ENCODE peak calls at places on chromosomes 7 and 10, in four cellular contexts. One of them, this sample, is unnamed.

GRCh38 chr7:92716825-92717580 is 119.4 kb downstream of the CDK6 start:
- DNase-seq in HEK293T: no peak
- DNase-seq in H54: no peak
- DNase-seq in foreskin fibroblast: no peak
- DNase-seq in this sample: no peak

GRCh38 chr10:71344154-71344915 is 25.3 kb downstream of the SLC29A3 start:
- DNase-seq in HEK293T: no peak
- DNase-seq in H54: no peak
- DNase-seq in foreskin fibroblast: no peak
- DNase-seq in this sample: no peak

GRCh38 chr10:8280946-8281345 is 226.5 kb downstream of the GATA3 start:
- DNase-seq in HEK293T: no peak
- DNase-seq in H54: no peak
- DNase-seq in foreskin fibroblast: no peak
- DNase-seq in this sample: no peak

GRCh38 chr7:100568176-100568935 is 5.3 kb downstream of the SAP25 start:
- DNase-seq in HEK293T: no peak
- DNase-seq in H54: no peak
- DNase-seq in foreskin fibroblast: no peak
- DNase-seq in this sample: no peak

GRCh38 chr7:132941433-132941832 is 140.5 kb downstream of the CHCHD3 start:
- DNase-seq in HEK293T: no peak
- DNase-seq in H54: no peak
- DNase-seq in foreskin fibroblast: no peak
- DNase-seq in this sample: no peak

GRCh38 chr7:65974876-65975275 is 7.1 kb downstream of the GUSB start:
- DNase-seq in HEK293T: no peak
- DNase-seq in H54: no peak
- DNase-seq in foreskin fibroblast: no peak
- DNase-seq in this sample: no peak

GRCh38 chr7:30594055-30594539 is 581 bp upstream of the GARS1 start:
- DNase-seq in HEK293T: peak; percentile 37
- DNase-seq in H54: peak; percentile 60
- DNase-seq in foreskin fibroblast: peak; percentile 52
- DNase-seq in this sample: peak; percentile 4

GRCh38 chr10:92024700-92025099 is 101.1 kb downstream of the BTAF1 start:
- DNase-seq in HEK293T: no peak
- DNase-seq in H54: no peak
- DNase-seq in foreskin fibroblast: peak; percentile 24
- DNase-seq in this sample: peak; percentile 17

GRCh38 chr10:11668847-11669610 is 57.6 kb upstream of the USP6NL start:
- DNase-seq in HEK293T: no peak
- DNase-seq in H54: no peak
- DNase-seq in foreskin fibroblast: no peak
- DNase-seq in this sample: no peak

GRCh38 chr7:70183278-70183677 is 585.0 kb downstream of the AUTS2 start:
- DNase-seq in HEK293T: peak; percentile 48
- DNase-seq in H54: no peak
- DNase-seq in foreskin fibroblast: no peak
- DNase-seq in this sample: no peak

GRCh38 chr10:106972381-106972780 is 192.1 kb downstream of the SORCS1 start:
- DNase-seq in HEK293T: no peak
- DNase-seq in H54: no peak
- DNase-seq in foreskin fibroblast: no peak
- DNase-seq in this sample: no peak

GRCh38 chr7:40551685-40552576 is 417.1 kb downstream of the SUGCT start:
- DNase-seq in HEK293T: no peak
- DNase-seq in H54: peak; percentile 21
- DNase-seq in foreskin fibroblast: peak; percentile 91
- DNase-seq in this sample: peak; percentile 74

GRCh38 chr7:100003711-100004661 is 11.4 kb upstream of the ZKSCAN1 start:
- DNase-seq in HEK293T: no peak
- DNase-seq in H54: no peak
- DNase-seq in foreskin fibroblast: no peak
- DNase-seq in this sample: no peak

GRCh38 chr10:97490592-97490991 is 7.6 kb downstream of the MMS19 start:
- DNase-seq in HEK293T: no peak
- DNase-seq in H54: no peak
- DNase-seq in foreskin fibroblast: no peak
- DNase-seq in this sample: no peak

GRCh38 chr10:96290368-96291133 is 13.7 kb upstream of the DNTT start:
- DNase-seq in HEK293T: no peak
- DNase-seq in H54: no peak
- DNase-seq in foreskin fibroblast: no peak
- DNase-seq in this sample: no peak

GRCh38 chr7:35260254-35260653 is 6.4 kb upstream of the TBX20 start:
- DNase-seq in HEK293T: no peak
- DNase-seq in H54: no peak
- DNase-seq in foreskin fibroblast: no peak
- DNase-seq in this sample: no peak

GRCh38 chr10:134205-134742 is 981 bp upstream of the ZMYND11 start:
- DNase-seq in HEK293T: peak; percentile 31
- DNase-seq in H54: no peak
- DNase-seq in foreskin fibroblast: no peak
- DNase-seq in this sample: no peak

GRCh38 chr7:11006271-11006670 is 32.6 kb downstream of the PHF14 start:
- DNase-seq in HEK293T: no peak
- DNase-seq in H54: no peak
- DNase-seq in foreskin fibroblast: no peak
- DNase-seq in this sample: no peak

GRCh38 chr7:129924602-129925001 is 28.2 kb downstream of the UBE2H start:
- DNase-seq in HEK293T: no peak
- DNase-seq in H54: no peak
- DNase-seq in foreskin fibroblast: no peak
- DNase-seq in this sample: no peak

GRCh38 chr7:151380199-151381082 is 29.4 kb downstream of the WDR86 start:
- DNase-seq in HEK293T: no peak
- DNase-seq in H54: no peak
- DNase-seq in foreskin fibroblast: no peak
- DNase-seq in this sample: no peak

GRCh38 chr7:1455241-1455939 is 3.9 kb downstream of the MICALL2 start:
- DNase-seq in HEK293T: no peak
- DNase-seq in H54: no peak
- DNase-seq in foreskin fibroblast: no peak
- DNase-seq in this sample: no peak

GRCh38 chr10:101319241-101319915 is 34.6 kb upstream of the BTRC start:
- DNase-seq in HEK293T: no peak
- DNase-seq in H54: no peak
- DNase-seq in foreskin fibroblast: no peak
- DNase-seq in this sample: peak; percentile 10

This sample was measured in HFFc6.